ENCODE peak calls at places on chromosomes 3 and 15, in six cellular contexts. M, E, T, N, F and P are unnamed samples.

GRCh38 chr15:47439146-47439869 is 278.0 kb upstream of the SEMA6D start:
- DNase-seq in N (peak; percentile 75), T (no peak), F (no peak), M (no peak), E (no peak), P (no peak)

GRCh38 chr3:34363871-34364270 is 565.4 kb downstream of the PDCD6IP start:
- DNase-seq in M (no peak), F (no peak), E (no peak), T (no peak), N (no peak), P (no peak)

GRCh38 chr15:56532766-56533455 is 68.0 kb upstream of the MNS1 start:
- DNase-seq in N (no peak), F (no peak), E (no peak), T (no peak), M (no peak), P (no peak)

GRCh38 chr15:27645672-27646071 is 453.4 kb downstream of the OCA2 start:
- DNase-seq in N (no peak), M (no peak), F (no peak), T (no peak), E (no peak), P (no peak)

GRCh38 chr15:67195305-67195704 is 59.2 kb downstream of the AAGAB start:
- DNase-seq in F (no peak), T (no peak), M (no peak), E (no peak), N (no peak), P (no peak)

GRCh38 chr3:71710906-71711494 is 14.2 kb downstream of the EIF4E3 start:
- DNase-seq in E (no peak), T (peak; percentile 37), N (peak; percentile 51), M (no peak), F (no peak), P (no peak)

GRCh38 chr15:90402230-90402629 is 14.2 kb downstream of the IQGAP1 start:
- DNase-seq in M (no peak), T (no peak), E (peak; percentile 50), N (peak; percentile 94), F (peak; percentile 19), P (no peak)

GRCh38 chr3:186456636-186457265 is 87.4 kb downstream of the CRYGS start:
- DNase-seq in T (no peak), E (no peak), N (no peak), F (no peak), M (no peak), P (no peak)

GRCh38 chr15:72474912-72475601 is 927 bp downstream of the ARIH1 start:
- DNase-seq in F (peak; percentile 70), N (peak; percentile 81), E (peak; percentile 70), M (peak; percentile 77), T (peak; percentile 54), P (peak; percentile 78)
- TF ChIP-seq POLR2A in F (no peak), N (peak; percentile 27), E (peak; percentile 59), M (peak; percentile 88), T (peak; percentile 61), P (peak; percentile 36)

GRCh38 chr15:40562691-40563090 is 2.2 kb downstream of the CCDC32 start:
- DNase-seq in F (no peak), T (no peak), N (no peak), E (no peak), M (no peak), P (no peak)

GRCh38 chr15:40569139-40569953 is at the start of gene RPUSD2:
- DNase-seq in F (peak; percentile 93), E (peak; percentile 93), N (peak; percentile 92), T (peak; percentile 93), M (peak; percentile 92), P (peak; percentile 91)

GRCh38 chr15:40564591-40565332 is at the start of gene CCDC32:
- DNase-seq in M (peak; percentile 97), F (peak; percentile 98), N (peak; percentile 99), E (peak; percentile 97), T (peak; percentile 96), P (peak; percentile 97)

GRCh38 chr15:40565333-40566238 is 744 bp upstream of the CCDC32 start:
- DNase-seq in M (no peak), N (no peak), E (no peak), F (no peak), T (no peak), P (no peak)

DNA sequence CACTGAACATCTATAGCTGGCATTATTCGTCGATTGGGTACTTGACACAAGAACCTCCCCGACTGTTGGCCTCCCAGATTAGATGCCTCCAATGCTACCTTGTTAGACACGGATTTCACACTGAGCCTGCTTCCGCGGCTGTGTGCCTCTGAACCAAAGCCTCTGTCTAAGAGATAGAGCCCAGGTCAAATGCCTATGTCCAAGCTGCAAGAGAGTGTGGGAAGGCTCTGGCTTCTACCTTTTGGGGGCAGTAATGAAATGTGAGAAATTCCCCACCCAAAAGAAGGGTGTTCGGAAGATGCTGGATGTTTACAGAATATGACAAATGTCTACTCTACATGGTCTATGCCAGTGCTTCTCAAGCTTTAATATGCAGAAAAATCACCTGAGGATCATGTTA is 2.0 kb upstream of the RPUSD2 start:
- DNase-seq in N (peak; percentile 13), T (no peak), F (no peak), M (no peak), E (no peak), P (no peak)
- TF ChIP-seq CTCF in N (peak; percentile 23), T (peak; percentile 54), F (no peak), M (no peak), E (no peak), P (no peak)

GRCh38 chr15:64044315-64045105 is 1.8 kb downstream of the DAPK2 start:
- DNase-seq in E (no peak), F (no peak), M (no peak), N (no peak), T (no peak), P (no peak)

GRCh38 chr15:64045774-64046346 is 425 bp downstream of the DAPK2 start:
- DNase-seq in F (peak; percentile 21), E (no peak), T (no peak), M (no peak), N (no peak), P (no peak)

GRCh38 chr15:64045106-64045435 is 1.2 kb downstream of the DAPK2 start:
- DNase-seq in E (no peak), T (no peak), F (peak; percentile 23), N (no peak), M (no peak), P (no peak)

GRCh38 chr15:64048766-64049165 is 2.5 kb upstream of the DAPK2 start:
- DNase-seq in E (no peak), T (no peak), N (no peak), M (no peak), F (no peak), P (no peak)

DNA sequence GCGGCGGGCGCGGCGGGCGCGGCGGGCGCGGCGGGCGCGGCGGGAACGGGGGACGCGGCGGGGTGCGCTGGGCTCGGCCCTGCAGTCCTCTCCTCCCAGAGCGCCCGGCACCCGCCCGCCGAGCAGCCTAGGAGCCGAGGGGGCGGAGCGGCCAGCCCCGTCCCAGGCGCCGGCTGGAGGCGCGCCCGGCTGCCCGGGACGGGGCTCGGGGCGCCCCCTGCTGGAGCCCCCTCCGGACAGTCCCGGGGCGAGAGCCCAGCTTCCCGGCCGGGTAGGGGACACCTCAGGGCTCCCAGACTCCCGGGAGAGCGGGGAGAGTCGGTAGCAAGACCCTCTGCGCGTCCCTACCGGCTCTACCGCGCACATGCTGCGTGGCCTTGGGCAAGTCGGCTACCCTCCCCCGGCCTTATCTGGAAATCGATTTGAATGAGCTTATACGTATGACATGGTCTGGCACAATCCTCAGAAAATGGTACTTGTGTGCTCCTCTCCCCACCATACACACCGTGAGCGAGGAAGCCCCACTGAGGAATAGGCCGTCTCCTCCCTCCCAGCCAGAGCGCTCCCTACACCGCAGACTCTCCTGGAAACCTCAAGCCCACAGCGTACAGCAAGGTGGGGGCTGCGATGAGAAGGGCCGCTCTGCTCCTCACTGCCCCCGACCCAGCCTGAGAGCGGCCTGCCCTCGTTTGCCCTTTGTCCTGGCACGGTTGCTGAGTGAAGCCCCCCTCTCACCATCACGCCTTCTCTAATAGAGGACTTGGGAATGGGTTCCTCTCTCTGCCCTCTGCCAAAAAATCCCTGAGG is at the start of gene DAPK2:
- DNase-seq in T (peak; percentile 96), M (peak; percentile 76), E (peak; percentile 44), N (peak; percentile 57), F (peak; percentile 75), P (no peak)
- TF ChIP-seq POLR2A in T (no peak), M (no peak), E (no peak), N (no peak), F (no peak), P (no peak)

GRCh38 chr3:32176989-32177701 is 61.3 kb upstream of the CMTM8 start:
- DNase-seq in N (peak; percentile 85), M (peak; percentile 58), T (peak; percentile 62), E (no peak), F (peak; percentile 19), P (no peak)
- TF ChIP-seq CTCF in N (peak; percentile 51), M (peak; percentile 64), T (peak; percentile 81), E (peak; percentile 43), F (peak; percentile 68), P (peak; percentile 65)

GRCh38 chr3:47512416-47513124 is 942 bp downstream of the ELP6 start:
- DNase-seq in N (peak; percentile 56), E (peak; percentile 34), M (peak; percentile 36), F (peak; percentile 14), T (peak; percentile 54), P (no peak)

GRCh38 chr3:47515864-47516319 is 2.4 kb upstream of the ELP6 start:
- DNase-seq in N (no peak), T (no peak), F (no peak), E (no peak), M (no peak), P (no peak)

GRCh38 chr3:47515100-47515499 is 1.6 kb upstream of the ELP6 start:
- DNase-seq in T (no peak), F (no peak), N (no peak), M (no peak), E (no peak), P (no peak)

GRCh38 chr3:47517937-47518336 is 4.4 kb upstream of the ELP6 start:
- DNase-seq in F (no peak), E (no peak), T (no peak), N (no peak), M (no peak), P (no peak)

GRCh38 chr3:47513125-47513929 is at the start of gene ELP6:
- DNase-seq in N (peak; percentile 97), F (peak; percentile 98), T (peak; percentile 98), E (peak; percentile 96), M (peak; percentile 96), P (peak; percentile 96)
- TF ChIP-seq POLR2A in N (peak; percentile 93), F (no peak), T (peak; percentile 97), E (peak; percentile 69), M (peak; percentile 38), P (peak; percentile 16)

GRCh38 chr3:69451594-69451993 is 65.7 kb upstream of the FRMD4B start:
- DNase-seq in T (no peak), E (no peak), F (no peak), N (peak; percentile 35), M (no peak), P (no peak)
- TF ChIP-seq CTCF in T (no peak), E (no peak), F (peak; percentile 24), N (peak; percentile 36), M (peak; percentile 27), P (no peak)

GRCh38 chr3:50286322-50287227 is 5.7 kb downstream of the IFRD2 start:
- DNase-seq in N (no peak), F (no peak), M (no peak), E (no peak), T (no peak), P (no peak)
- TF ChIP-seq POLR2A in N (no peak), F (no peak), M (no peak), E (no peak), T (no peak), P (no peak)

GRCh38 chr3:156339491-156339890 is 215.4 kb downstream of the SSR3 start:
- DNase-seq in E (no peak), M (no peak), F (no peak), T (no peak), N (no peak), P (no peak)

GRCh38 chr3:156341324-156341723 is 213.6 kb downstream of the SSR3 start:
- DNase-seq in M (no peak), N (no peak), F (no peak), T (no peak), E (no peak), P (no peak)

GRCh38 chr3:156341831-156342416 is 213.0 kb downstream of the SSR3 start:
- DNase-seq in F (no peak), T (no peak), E (no peak), M (no peak), N (no peak), P (no peak)
- TF ChIP-seq CTCF in F (no peak), T (no peak), E (no peak), M (no peak), N (no peak), P (no peak)